ENCODE peak calls at places on chromosomes 13 and 19, in ten cellular contexts. T is tibial nerve, U is mucosa of descending colon, I is heart left ventricle, B is ascending aorta, E is foreskin fibroblast, X is GM12865, N is choroid plexus epithelial cell, O is adrenal gland, L is lung. V is an unnamed sample.
A peak's percentile ranks its signal among the peaks of the same experiment; 100 is the strongest.

GRCh38 chr13:33270906-33271538 is 14.5 kb downstream of the STARD13 start:
- DNase-seq in T (no peak), U (no peak), I (no peak), B (no peak), E (no peak), X (no peak), N (peak; percentile 64), O (no peak), L (no peak), V (no peak)

GRCh38 chr19:53960187-53960586 is 2.5 kb upstream of the CACNG8 start:
- DNase-seq in T (no peak), U (no peak), I (no peak), B (no peak), E (no peak), X (no peak), N (no peak), O (no peak), L (no peak), V (peak; percentile 28)

GRCh38 chr13:98298599-98298998 is 121.5 kb upstream of the RNF113B start:
- DNase-seq in T (no peak), U (no peak), I (no peak), B (no peak), E (no peak), X (no peak), N (no peak), O (no peak), L (no peak), V (no peak)

GRCh38 chr13:87356314-87356713 is 314.9 kb upstream of the SLITRK5 start:
- DNase-seq in T (no peak), U (no peak), I (no peak), B (no peak), E (no peak), X (peak; percentile 0), N (no peak), O (no peak), L (no peak), V (no peak)

GRCh38 chr13:94878721-94879120 is 166.4 kb upstream of the SOX21 start:
- DNase-seq in T (no peak), U (no peak), I (no peak), B (no peak), E (no peak), X (no peak), N (no peak), O (no peak), L (no peak), V (no peak)

GRCh38 chr19:43763473-43763939 is 8.7 kb upstream of the SMG9 start:
- DNase-seq in T (no peak), U (no peak), I (no peak), B (peak; percentile 72), E (no peak), X (peak; percentile 87), N (peak; percentile 40), O (no peak), L (no peak), V (no peak)

GRCh38 chr13:113034451-113035208 is 65.6 kb downstream of the MCF2L start:
- DNase-seq in T (peak; percentile 53), U (peak; percentile 51), I (no peak), B (no peak), E (peak; percentile 50), X (no peak), N (peak; percentile 70), O (peak; percentile 76), L (peak; percentile 46), V (peak; percentile 57)

GRCh38 chr19:31330761-31331160 is 18.5 kb downstream of the TSHZ3 start:
- DNase-seq in T (no peak), U (no peak), I (no peak), B (no peak), E (no peak), X (no peak), N (no peak), O (peak; percentile 46), L (no peak), V (no peak)

GRCh38 chr13:109790951-109791605 is 4.7 kb upstream of the IRS2 start:
- DNase-seq in T (peak; percentile 41), U (no peak), I (no peak), B (no peak), E (no peak), X (no peak), N (peak; percentile 77), O (peak; percentile 56), L (no peak), V (no peak)

GRCh38 chr13:113040597-113041292 is 64.8 kb upstream of the F7 start:
- DNase-seq in T (no peak), U (no peak), I (no peak), B (no peak), E (no peak), X (no peak), N (no peak), O (no peak), L (no peak), V (no peak)

GRCh38 chr13:24630851-24631341 is 49.3 kb upstream of the ATP12A start:
- DNase-seq in T (no peak), U (no peak), I (no peak), B (no peak), E (no peak), X (no peak), N (peak; percentile 66), O (no peak), L (peak; percentile 65), V (no peak)

GRCh38 chr19:18340237-18340989 is at the start of gene PGPEP1:
- DNase-seq in T (peak; percentile 16), U (peak; percentile 89), I (peak; percentile 80), B (peak; percentile 75), E (peak; percentile 50), X (peak; percentile 80), N (peak; percentile 59), O (peak; percentile 82), L (peak; percentile 61), V (peak; percentile 81)

GRCh38 chr13:97328222-97328790 is 105.7 kb upstream of the RAP2A start:
- DNase-seq in T (peak; percentile 36), U (no peak), I (no peak), B (no peak), E (peak; percentile 55), X (no peak), N (peak; percentile 77), O (peak; percentile 70), L (no peak), V (peak; percentile 35)

GRCh38 chr13:30872685-30873443 is 33.2 kb upstream of the MEDAG start:
- DNase-seq in T (peak; percentile 67), U (no peak), I (no peak), B (peak; percentile 93), E (peak; percentile 68), X (no peak), N (peak; percentile 80), O (no peak), L (no peak), V (no peak)

GRCh38 chr13:51935326-51936171 is 73.8 kb downstream of the CCDC70 start:
- DNase-seq in T (no peak), U (peak; percentile 73), I (no peak), B (no peak), E (no peak), X (no peak), N (peak; percentile 9), O (no peak), L (no peak), V (peak; percentile 26)
- TF ChIP-seq CTCF in T (no peak), U (no peak), I (peak; percentile 28), B (no peak), E (no peak), X (peak; percentile 8), N (peak; percentile 42), O (no peak), L (no peak), V (peak; percentile 39)

GRCh38 chr19:11347546-11347945 is 1.2 kb downstream of the CCDC159 start:
- DNase-seq in T (no peak), U (no peak), I (no peak), B (no peak), E (no peak), X (no peak), N (no peak), O (no peak), L (no peak), V (no peak)

GRCh38 chr19:11342429-11342828 is 3.0 kb upstream of the RAB3D start:
- DNase-seq in T (no peak), U (no peak), I (no peak), B (no peak), E (no peak), X (no peak), N (no peak), O (no peak), L (no peak), V (no peak)

GRCh38 chr19:11345122-11345752 is 831 bp downstream of the TMEM205 start:
- DNase-seq in T (no peak), U (peak; percentile 45), I (no peak), B (no peak), E (no peak), X (peak; percentile 31), N (no peak), O (no peak), L (no peak), V (no peak)

GRCh38 chr19:11349171-11349570 is 2.9 kb downstream of the CCDC159 start:
- DNase-seq in T (no peak), U (no peak), I (no peak), B (no peak), E (no peak), X (no peak), N (no peak), O (no peak), L (no peak), V (no peak)

GRCh38 chr19:11346104-11346940 is at the start of the genes CCDC159 and TMEM205:
- DNase-seq in T (peak; percentile 97), U (peak; percentile 98), I (peak; percentile 99), B (peak; percentile 100), E (peak; percentile 99), X (peak; percentile 99), N (peak; percentile 99), O (peak; percentile 100), L (peak; percentile 100), V (peak; percentile 97)
- TF ChIP-seq CTCF in T (no peak), U (peak; percentile 25), I (no peak), B (no peak), E (no peak), X (peak; percentile 13), N (no peak), O (peak; percentile 12), L (no peak), V (no peak)

GRCh38 chr13:105660550-105660949 is 874.9 kb downstream of the EFNB2 start:
- DNase-seq in T (no peak), U (no peak), I (no peak), B (no peak), E (no peak), X (no peak), N (no peak), O (no peak), L (no peak), V (no peak)
- TF ChIP-seq CTCF in T (no peak), U (no peak), I (no peak), B (no peak), E (no peak), X (no peak), N (no peak), O (no peak), L (no peak), V (no peak)

DNA sequence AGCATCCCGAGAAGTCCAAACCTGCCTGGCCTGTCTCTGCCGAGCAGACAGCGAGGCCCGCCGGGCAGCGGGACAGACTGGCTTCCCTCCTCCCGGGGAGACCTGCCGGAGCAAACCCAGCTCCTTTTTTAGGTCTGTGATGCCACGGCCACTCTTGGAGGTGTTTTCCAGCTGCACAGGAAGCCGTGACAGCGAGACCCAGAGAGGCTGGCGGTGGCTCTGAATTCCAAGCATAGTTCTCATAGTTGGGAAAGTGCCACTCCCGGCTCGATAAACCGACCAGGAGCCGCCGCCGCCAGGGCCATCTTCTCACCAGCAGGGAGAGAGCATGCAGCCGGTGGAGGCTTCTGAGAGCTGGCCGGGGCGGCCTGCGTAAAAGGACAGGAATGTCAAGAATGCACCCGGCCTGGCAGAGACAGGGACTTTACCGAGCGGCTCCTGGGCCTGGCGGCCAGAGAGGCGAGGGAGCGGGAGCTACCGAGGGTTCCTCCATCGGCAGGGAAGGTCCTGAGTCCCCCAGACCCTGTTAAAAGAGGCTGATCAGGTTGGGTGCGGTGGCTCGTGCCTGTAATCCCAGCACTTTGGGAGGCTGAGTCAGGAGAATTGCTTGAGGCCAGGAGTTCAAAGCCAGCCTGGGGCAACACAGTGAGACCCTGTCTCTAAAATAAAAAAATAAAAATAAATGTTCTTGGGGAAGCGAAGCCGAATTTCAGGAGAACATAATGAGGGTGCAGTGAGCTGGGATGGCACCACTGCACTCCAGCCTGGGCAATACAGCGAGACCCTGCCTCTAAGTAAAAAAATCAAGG is 64.9 kb downstream of the GADD45B start:
- DNase-seq in T (peak; percentile 78), U (peak; percentile 74), I (peak; percentile 90), B (peak; percentile 97), E (peak; percentile 97), X (no peak), N (peak; percentile 99), O (peak; percentile 93), L (peak; percentile 92), V (peak; percentile 92)
- TF ChIP-seq CTCF in T (no peak), U (no peak), I (peak; percentile 18), B (no peak), E (no peak), X (no peak), N (peak; percentile 52), O (peak; percentile 45), L (no peak), V (no peak)

V was measured in nephron progenitor cell.